ENCODE peak calls at places on chromosomes 1 and 21, in four cellular contexts. F is GM12865; J is fibroblast of mammary gland; L is stimulated activated CD4-positive, alpha-beta T cell treated with anti-CD3 and anti-CD28 coated beads, Interleukin-1b, Interleukin-23, amount 100 ng/mL, for 1 hour. R is an unnamed sample.

GRCh38 chr1:109385417-109385816 is 12.3 kb downstream of the SORT1 start:
- DNase-seq in F (no peak), J (no peak), L (no peak), R (peak)

GRCh38 chr1:111856411-111857135 is 100.9 kb downstream of the DDX20 start:
- DNase-seq in F (no peak), J (no peak), L (no peak), R (no peak)

GRCh38 chr1:229296541-229296941 is 25.6 kb downstream of the RAB4A start:
- DNase-seq in F (no peak), J (peak), L (no peak), R (no peak)

GRCh38 chr1:115507256-115507589 is 134.5 kb upstream of the VANGL1 start:
- DNase-seq in F (peak), J (peak), L (no peak), R (peak)

GRCh38 chr1:39722495-39722894 is 16.2 kb upstream of the PPIE start:
- DNase-seq in F (no peak), J (no peak), L (no peak), R (no peak)

GRCh38 chr1:8329439-8329838 is 11.5 kb downstream of the SLC45A1 start:
- DNase-seq in F (no peak), J (no peak), L (no peak), R (no peak)

GRCh38 chr1:108657701-108658100 is 3.2 kb downstream of the HENMT1 start:
- DNase-seq in F (no peak), J (peak), L (no peak), R (no peak)

GRCh38 chr1:54069792-54070548 is 16.6 kb downstream of the TCEANC2 start:
- DNase-seq in F (peak), J (peak), L (no peak), R (peak)

GRCh38 chr1:79431341-79431740 is 424.8 kb upstream of the ADGRL4 start:
- DNase-seq in F (no peak), J (no peak), L (no peak), R (no peak)

GRCh38 chr1:198171667-198172294 is 15.0 kb downstream of the NEK7 start:
- DNase-seq in F (no peak), J (peak), L (no peak), R (no peak)

GRCh38 chr1:174159253-174160108 is at the start of gene RABGAP1L:
- DNase-seq in F (peak), J (peak), L (peak), R (peak)

GRCh38 chr21:37452222-37452621 is 85.6 kb downstream of the DYRK1A start:
- DNase-seq in F (no peak), J (peak), L (no peak), R (peak)

R was measured in MCF 10A.